ENCODE peak calls at places on chromosomes 11 and 22, in eight cellular contexts. One of them, this sample, is unnamed. For H3K4me1, the result is how much of the 10 kb centered on the place peaks cover.

GRCh38 chr22:38755155-38755910 is 465 bp downstream of the SUN2 start:
- DNase-seq in keratinocyte: no peak
- DNase-seq in sigmoid colon: peak
- DNase-seq in mesendoderm: peak
- DNase-seq in iPS DF 6.9: no peak
- DNase-seq in endodermal cell: peak
- DNase-seq in lower lobe of right lung: peak
- DNase-seq in HepG2: peak
- DNase-seq in this sample: peak

GRCh38 chr11:128291835-128292234 is 295.5 kb downstream of the ETS1 start:
- DNase-seq in keratinocyte: no peak
- DNase-seq in sigmoid colon: no peak
- DNase-seq in mesendoderm: no peak
- DNase-seq in iPS DF 6.9: no peak
- DNase-seq in endodermal cell: no peak
- DNase-seq in lower lobe of right lung: no peak
- DNase-seq in HepG2: no peak
- DNase-seq in this sample: no peak

GRCh38 chr11:15493066-15493465 is 378.3 kb downstream of the INSC start:
- DNase-seq in keratinocyte: no peak
- DNase-seq in sigmoid colon: no peak
- DNase-seq in mesendoderm: peak
- DNase-seq in iPS DF 6.9: no peak
- DNase-seq in endodermal cell: no peak
- DNase-seq in lower lobe of right lung: no peak
- DNase-seq in HepG2: no peak
- DNase-seq in this sample: no peak

GRCh38 chr11:30876228-30876627 is 290.1 kb upstream of the MPPED2 start:
- DNase-seq in keratinocyte: no peak
- DNase-seq in sigmoid colon: no peak
- DNase-seq in mesendoderm: no peak
- DNase-seq in iPS DF 6.9: no peak
- DNase-seq in endodermal cell: no peak
- DNase-seq in lower lobe of right lung: no peak
- DNase-seq in HepG2: no peak
- DNase-seq in this sample: no peak

GRCh38 chr11:32829680-32830412 is at the start of gene PRRG4:
- DNase-seq in keratinocyte: no peak
- DNase-seq in sigmoid colon: peak
- DNase-seq in mesendoderm: peak
- DNase-seq in iPS DF 6.9: no peak
- DNase-seq in endodermal cell: peak
- DNase-seq in lower lobe of right lung: peak
- DNase-seq in HepG2: no peak
- DNase-seq in this sample: peak

GRCh38 chr11:35614949-35615569 is 3.2 kb upstream of the FJX1 start:
- DNase-seq in keratinocyte: no peak
- DNase-seq in sigmoid colon: no peak
- DNase-seq in mesendoderm: peak
- DNase-seq in iPS DF 6.9: no peak
- DNase-seq in endodermal cell: no peak
- DNase-seq in lower lobe of right lung: no peak
- DNase-seq in HepG2: no peak
- DNase-seq in this sample: no peak

GRCh38 chr11:96033054-96033453 is 109.1 kb upstream of the MTMR2 start:
- DNase-seq in keratinocyte: no peak
- DNase-seq in sigmoid colon: no peak
- DNase-seq in mesendoderm: no peak
- DNase-seq in iPS DF 6.9: no peak
- DNase-seq in endodermal cell: no peak
- DNase-seq in lower lobe of right lung: no peak
- DNase-seq in HepG2: no peak
- DNase-seq in this sample: no peak

GRCh38 chr11:76803023-76803422 is 19.9 kb downstream of the TSKU start:
- DNase-seq in keratinocyte: no peak
- DNase-seq in sigmoid colon: no peak
- DNase-seq in mesendoderm: no peak
- DNase-seq in iPS DF 6.9: no peak
- DNase-seq in endodermal cell: no peak
- DNase-seq in lower lobe of right lung: no peak
- DNase-seq in HepG2: no peak
- DNase-seq in this sample: no peak

GRCh38 chr22:21755855-21756284 is 20.3 kb upstream of the YPEL1 start:
- DNase-seq in keratinocyte: no peak
- DNase-seq in sigmoid colon: no peak
- DNase-seq in mesendoderm: no peak
- DNase-seq in iPS DF 6.9: no peak
- DNase-seq in endodermal cell: no peak
- DNase-seq in lower lobe of right lung: no peak
- DNase-seq in HepG2: peak
- DNase-seq in this sample: no peak

GRCh38 chr22:50705219-50705691 is 32.6 kb downstream of the SHANK3 start:
- DNase-seq in keratinocyte: no peak
- DNase-seq in sigmoid colon: peak
- DNase-seq in mesendoderm: peak
- DNase-seq in iPS DF 6.9: peak
- DNase-seq in endodermal cell: peak
- DNase-seq in lower lobe of right lung: peak
- DNase-seq in HepG2: no peak
- DNase-seq in this sample: peak

GRCh38 chr11:22670803-22671202 is 4.4 kb downstream of the GAS2 start:
- DNase-seq in keratinocyte: no peak
- DNase-seq in sigmoid colon: no peak
- DNase-seq in mesendoderm: peak
- DNase-seq in iPS DF 6.9: no peak
- DNase-seq in endodermal cell: no peak
- DNase-seq in lower lobe of right lung: no peak
- DNase-seq in HepG2: peak
- DNase-seq in this sample: no peak

GRCh38 chr11:88281317-88281712 is 56.2 kb downstream of the CTSC start:
- DNase-seq in keratinocyte: no peak
- DNase-seq in sigmoid colon: no peak
- DNase-seq in mesendoderm: peak
- DNase-seq in iPS DF 6.9: no peak
- DNase-seq in endodermal cell: peak
- DNase-seq in lower lobe of right lung: no peak
- DNase-seq in HepG2: no peak
- DNase-seq in this sample: no peak

GRCh38 chr11:116857936-116858335 is 20.5 kb upstream of the APOA1 start:
- DNase-seq in keratinocyte: no peak
- DNase-seq in sigmoid colon: no peak
- DNase-seq in mesendoderm: peak
- DNase-seq in iPS DF 6.9: no peak
- DNase-seq in endodermal cell: no peak
- DNase-seq in lower lobe of right lung: no peak
- DNase-seq in HepG2: no peak
- DNase-seq in this sample: peak
- H3K4me1 ChIP-seq in keratinocyte: under half
- H3K4me1 ChIP-seq in sigmoid colon: under half
- H3K4me1 ChIP-seq in mesendoderm: under half
- H3K4me1 ChIP-seq in iPS DF 6.9: under half
- H3K4me1 ChIP-seq in endodermal cell: under half
- H3K4me1 ChIP-seq in lower lobe of right lung: under half
- H3K4me1 ChIP-seq in HepG2: under half
- H3K4me1 ChIP-seq in this sample: under half

DNA sequence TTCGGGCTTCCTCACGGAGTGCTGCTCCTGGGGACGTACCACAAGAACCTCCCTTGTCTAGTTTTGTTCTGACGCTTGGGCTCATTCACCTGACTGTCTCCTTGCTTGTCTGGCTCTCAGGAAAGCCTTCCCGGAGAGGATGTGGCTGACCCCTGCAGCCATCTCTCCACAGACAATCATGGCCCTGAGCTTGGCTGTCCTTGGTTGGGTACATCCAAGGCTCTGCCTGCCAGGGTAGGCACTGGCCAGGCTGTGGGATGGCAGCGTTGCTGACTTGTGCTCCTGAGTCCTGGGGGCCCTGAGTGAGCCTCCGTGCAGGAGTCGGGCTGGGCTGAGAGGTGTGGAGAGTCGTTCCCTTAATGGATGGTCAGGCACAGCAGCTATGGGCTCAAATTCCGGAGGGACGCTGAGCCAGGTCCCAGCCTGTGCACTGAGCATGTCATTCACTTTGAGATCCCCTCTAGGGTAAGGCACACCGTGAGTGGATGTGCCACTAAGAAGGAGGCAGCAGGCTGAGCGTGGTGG is 32.8 kb downstream of the BCR start:
- DNase-seq in keratinocyte: no peak
- DNase-seq in sigmoid colon: no peak
- DNase-seq in mesendoderm: no peak
- DNase-seq in iPS DF 6.9: no peak
- DNase-seq in endodermal cell: no peak
- DNase-seq in lower lobe of right lung: peak
- DNase-seq in HepG2: no peak
- DNase-seq in this sample: peak
- H3K4me1 ChIP-seq in keratinocyte: under half
- H3K4me1 ChIP-seq in sigmoid colon: under half
- H3K4me1 ChIP-seq in mesendoderm: under half
- H3K4me1 ChIP-seq in iPS DF 6.9: under half
- H3K4me1 ChIP-seq in endodermal cell: under half
- H3K4me1 ChIP-seq in lower lobe of right lung: half or more
- H3K4me1 ChIP-seq in HepG2: under half
- H3K4me1 ChIP-seq in this sample: under half

GRCh38 chr11:121563900-121564822 is 111.4 kb upstream of the SORL1-AS1 start:
- DNase-seq in keratinocyte: no peak
- DNase-seq in sigmoid colon: no peak
- DNase-seq in mesendoderm: no peak
- DNase-seq in iPS DF 6.9: no peak
- DNase-seq in endodermal cell: no peak
- DNase-seq in lower lobe of right lung: no peak
- DNase-seq in HepG2: peak
- DNase-seq in this sample: no peak

GRCh38 chr11:121567988-121568387 is 115.2 kb upstream of the SORL1-AS1 start:
- DNase-seq in keratinocyte: no peak
- DNase-seq in sigmoid colon: no peak
- DNase-seq in mesendoderm: no peak
- DNase-seq in iPS DF 6.9: no peak
- DNase-seq in endodermal cell: no peak
- DNase-seq in lower lobe of right lung: no peak
- DNase-seq in HepG2: no peak
- DNase-seq in this sample: no peak

GRCh38 chr11:121564948-121565684 is 112.3 kb upstream of the SORL1-AS1 start:
- DNase-seq in keratinocyte: no peak
- DNase-seq in sigmoid colon: no peak
- DNase-seq in mesendoderm: no peak
- DNase-seq in iPS DF 6.9: no peak
- DNase-seq in endodermal cell: no peak
- DNase-seq in lower lobe of right lung: no peak
- DNase-seq in HepG2: peak
- DNase-seq in this sample: no peak

GRCh38 chr11:121563003-121563402 is 110.2 kb upstream of the SORL1-AS1 start:
- DNase-seq in keratinocyte: no peak
- DNase-seq in sigmoid colon: no peak
- DNase-seq in mesendoderm: no peak
- DNase-seq in iPS DF 6.9: no peak
- DNase-seq in endodermal cell: no peak
- DNase-seq in lower lobe of right lung: no peak
- DNase-seq in HepG2: no peak
- DNase-seq in this sample: no peak

DNA sequence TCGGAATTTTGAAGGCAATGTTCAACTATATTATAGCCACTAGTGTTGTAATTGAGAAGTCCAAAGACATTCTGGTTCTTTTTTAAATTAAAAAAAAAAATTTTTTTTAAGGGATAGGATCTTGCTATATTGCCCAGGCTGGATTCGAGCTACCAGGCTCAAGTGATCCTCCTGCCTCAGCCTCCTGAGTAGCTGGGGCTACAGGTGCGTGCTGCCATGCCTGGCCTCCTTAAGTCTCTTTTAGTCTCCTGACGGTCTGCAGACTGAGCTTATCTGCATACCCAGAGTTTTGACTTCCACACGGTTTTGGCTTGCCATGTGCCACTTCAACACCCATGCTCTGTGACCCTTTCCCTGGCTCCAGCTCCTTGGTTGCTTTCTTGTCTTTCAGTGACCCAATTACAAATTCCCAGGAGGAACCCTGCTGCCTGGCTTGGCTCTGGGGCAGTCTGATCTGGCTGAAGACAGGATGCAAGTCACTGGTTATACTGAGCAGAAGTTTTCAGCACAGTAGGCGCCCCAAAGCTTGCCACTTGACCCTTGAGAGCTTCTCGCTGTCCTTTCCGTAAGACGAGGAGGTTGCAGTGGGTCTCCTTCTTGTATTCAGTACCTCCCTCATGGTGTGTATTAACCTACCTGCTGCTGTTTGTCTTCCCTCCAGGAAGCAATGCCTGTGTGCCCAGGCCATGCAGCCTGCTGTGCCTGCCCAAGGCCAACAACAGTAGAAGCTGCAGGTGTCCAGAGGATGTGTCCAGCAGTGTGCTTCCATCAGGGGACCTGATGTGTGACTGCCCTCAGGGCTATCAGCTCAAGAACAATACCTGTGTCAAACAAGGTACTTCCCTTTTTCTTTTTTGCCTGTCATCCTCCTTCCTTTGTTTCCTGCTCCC is 113.8 kb upstream of the SORL1-AS1 start:
- DNase-seq in keratinocyte: no peak
- DNase-seq in sigmoid colon: no peak
- DNase-seq in mesendoderm: peak
- DNase-seq in iPS DF 6.9: no peak
- DNase-seq in endodermal cell: no peak
- DNase-seq in lower lobe of right lung: no peak
- DNase-seq in HepG2: no peak
- DNase-seq in this sample: no peak
- H3K4me1 ChIP-seq in keratinocyte: under half
- H3K4me1 ChIP-seq in sigmoid colon: under half
- H3K4me1 ChIP-seq in mesendoderm: under half
- H3K4me1 ChIP-seq in iPS DF 6.9: under half
- H3K4me1 ChIP-seq in endodermal cell: under half
- H3K4me1 ChIP-seq in lower lobe of right lung: under half
- H3K4me1 ChIP-seq in HepG2: half or more
- H3K4me1 ChIP-seq in this sample: under half

GRCh38 chr11:64868904-64869570 is 9.4 kb downstream of the EHD1 start:
- DNase-seq in keratinocyte: no peak
- DNase-seq in sigmoid colon: no peak
- DNase-seq in mesendoderm: no peak
- DNase-seq in iPS DF 6.9: no peak
- DNase-seq in endodermal cell: no peak
- DNase-seq in lower lobe of right lung: no peak
- DNase-seq in HepG2: no peak
- DNase-seq in this sample: peak

GRCh38 chr11:64870176-64870892 is 8.1 kb downstream of the EHD1 start:
- DNase-seq in keratinocyte: no peak
- DNase-seq in sigmoid colon: peak
- DNase-seq in mesendoderm: peak
- DNase-seq in iPS DF 6.9: no peak
- DNase-seq in endodermal cell: peak
- DNase-seq in lower lobe of right lung: no peak
- DNase-seq in HepG2: peak
- DNase-seq in this sample: peak

GRCh38 chr11:64867748-64868462 is 10.5 kb downstream of the EHD1 start:
- DNase-seq in keratinocyte: no peak
- DNase-seq in sigmoid colon: no peak
- DNase-seq in mesendoderm: no peak
- DNase-seq in iPS DF 6.9: no peak
- DNase-seq in endodermal cell: no peak
- DNase-seq in lower lobe of right lung: no peak
- DNase-seq in HepG2: no peak
- DNase-seq in this sample: no peak

GRCh38 chr11:64870893-64871849 is 7.2 kb downstream of the EHD1 start:
- DNase-seq in keratinocyte: no peak
- DNase-seq in sigmoid colon: no peak
- DNase-seq in mesendoderm: no peak
- DNase-seq in iPS DF 6.9: no peak
- DNase-seq in endodermal cell: no peak
- DNase-seq in lower lobe of right lung: no peak
- DNase-seq in HepG2: no peak
- DNase-seq in this sample: peak

GRCh38 chr11:64869571-64870175 is 8.7 kb downstream of the EHD1 start:
- DNase-seq in keratinocyte: no peak
- DNase-seq in sigmoid colon: no peak
- DNase-seq in mesendoderm: peak
- DNase-seq in iPS DF 6.9: no peak
- DNase-seq in endodermal cell: peak
- DNase-seq in lower lobe of right lung: no peak
- DNase-seq in HepG2: peak
- DNase-seq in this sample: no peak
- H3K4me1 ChIP-seq in keratinocyte: half or more
- H3K4me1 ChIP-seq in sigmoid colon: under half
- H3K4me1 ChIP-seq in mesendoderm: under half
- H3K4me1 ChIP-seq in iPS DF 6.9: under half
- H3K4me1 ChIP-seq in endodermal cell: under half
- H3K4me1 ChIP-seq in lower lobe of right lung: half or more
- H3K4me1 ChIP-seq in HepG2: half or more
- H3K4me1 ChIP-seq in this sample: under half

This sample was measured in aorta.